ENCODE peak calls at places on chromosomes 5 and 9, in seven cellular contexts. One of them, this sample, is unnamed. For H3K4me1, the result is how much of the 10 kb centered on the place peaks cover.

GRCh38 chr9:90300901-90301688 is 341.5 kb downstream of the DIRAS2 start:
- DNase-seq in thyroid gland: no peak
- DNase-seq in heart left ventricle: peak
- DNase-seq in HepG2: no peak
- DNase-seq in vagina: no peak
- DNase-seq in tibial nerve: no peak
- DNase-seq in spleen: no peak
- DNase-seq in this sample: no peak

GRCh38 chr9:69036319-69036718 is 767 bp downstream of the FXN start:
- DNase-seq in vagina: no peak
- DNase-seq in HepG2: peak
- DNase-seq in thyroid gland: no peak
- DNase-seq in tibial nerve: no peak
- DNase-seq in heart left ventricle: no peak
- DNase-seq in spleen: no peak
- DNase-seq in this sample: no peak

GRCh38 chr5:139851558-139851957 is 56.0 kb downstream of the PSD2 start:
- DNase-seq in vagina: no peak
- DNase-seq in HepG2: no peak
- DNase-seq in thyroid gland: no peak
- DNase-seq in heart left ventricle: no peak
- DNase-seq in spleen: peak
- DNase-seq in tibial nerve: no peak
- DNase-seq in this sample: no peak

GRCh38 chr9:21684231-21684630 is 118.2 kb upstream of the MTAP start:
- DNase-seq in spleen: no peak
- DNase-seq in thyroid gland: no peak
- DNase-seq in HepG2: no peak
- DNase-seq in heart left ventricle: no peak
- DNase-seq in vagina: no peak
- DNase-seq in tibial nerve: no peak
- DNase-seq in this sample: no peak

GRCh38 chr5:68644971-68645370 is 429.4 kb downstream of the PIK3R1 start:
- DNase-seq in heart left ventricle: no peak
- DNase-seq in thyroid gland: no peak
- DNase-seq in vagina: no peak
- DNase-seq in tibial nerve: no peak
- DNase-seq in HepG2: no peak
- DNase-seq in spleen: no peak
- DNase-seq in this sample: no peak

GRCh38 chr9:134320195-134320885 is 5.9 kb upstream of the RXRA start:
- DNase-seq in thyroid gland: peak
- DNase-seq in HepG2: no peak
- DNase-seq in tibial nerve: no peak
- DNase-seq in spleen: peak
- DNase-seq in vagina: no peak
- DNase-seq in heart left ventricle: peak
- DNase-seq in this sample: no peak

GRCh38 chr5:143459433-143459832 is 55.9 kb upstream of the NR3C1 start:
- DNase-seq in vagina: no peak
- DNase-seq in spleen: no peak
- DNase-seq in tibial nerve: no peak
- DNase-seq in thyroid gland: no peak
- DNase-seq in HepG2: no peak
- DNase-seq in heart left ventricle: no peak
- DNase-seq in this sample: no peak

GRCh38 chr5:148759101-148759500 is 67.3 kb upstream of the ADRB2 start:
- DNase-seq in tibial nerve: no peak
- DNase-seq in heart left ventricle: no peak
- DNase-seq in spleen: no peak
- DNase-seq in HepG2: no peak
- DNase-seq in vagina: no peak
- DNase-seq in thyroid gland: no peak
- DNase-seq in this sample: no peak

GRCh38 chr5:177504086-177505056 is 5.3 kb downstream of the DOK3 start:
- DNase-seq in thyroid gland: no peak
- DNase-seq in vagina: no peak
- DNase-seq in tibial nerve: no peak
- DNase-seq in heart left ventricle: no peak
- DNase-seq in HepG2: no peak
- DNase-seq in spleen: peak
- DNase-seq in this sample: no peak
- H3K4me1 ChIP-seq in thyroid gland: under half
- H3K4me1 ChIP-seq in vagina: under half
- H3K4me1 ChIP-seq in tibial nerve: under half
- H3K4me1 ChIP-seq in heart left ventricle: under half
- H3K4me1 ChIP-seq in HepG2: under half
- H3K4me1 ChIP-seq in spleen: under half
- H3K4me1 ChIP-seq in this sample: under half

GRCh38 chr9:137303031-137303892 is 1.2 kb upstream of the NRARP start:
- DNase-seq in tibial nerve: no peak
- DNase-seq in spleen: no peak
- DNase-seq in vagina: no peak
- DNase-seq in HepG2: no peak
- DNase-seq in thyroid gland: no peak
- DNase-seq in heart left ventricle: no peak
- DNase-seq in this sample: no peak

GRCh38 chr9:137299938-137300337 is 2.1 kb downstream of the NRARP start:
- DNase-seq in spleen: no peak
- DNase-seq in tibial nerve: no peak
- DNase-seq in vagina: no peak
- DNase-seq in heart left ventricle: peak
- DNase-seq in thyroid gland: peak
- DNase-seq in HepG2: no peak
- DNase-seq in this sample: no peak

GRCh38 chr9:137302176-137303030 is at the start of gene NRARP:
- DNase-seq in thyroid gland: peak
- DNase-seq in heart left ventricle: peak
- DNase-seq in HepG2: no peak
- DNase-seq in tibial nerve: peak
- DNase-seq in spleen: peak
- DNase-seq in vagina: no peak
- DNase-seq in this sample: peak

GRCh38 chr9:137300607-137301085 is 1.4 kb downstream of the NRARP start:
- DNase-seq in tibial nerve: no peak
- DNase-seq in thyroid gland: peak
- DNase-seq in spleen: no peak
- DNase-seq in vagina: no peak
- DNase-seq in HepG2: no peak
- DNase-seq in heart left ventricle: peak
- DNase-seq in this sample: no peak

GRCh38 chr9:137301086-137301947 is 754 bp downstream of the NRARP start:
- DNase-seq in heart left ventricle: peak
- DNase-seq in HepG2: no peak
- DNase-seq in vagina: no peak
- DNase-seq in spleen: no peak
- DNase-seq in thyroid gland: peak
- DNase-seq in tibial nerve: no peak
- DNase-seq in this sample: no peak
- H3K27ac ChIP-seq in heart left ventricle: peak
- H3K27ac ChIP-seq in HepG2: no peak
- H3K27ac ChIP-seq in vagina: peak
- H3K27ac ChIP-seq in spleen: no peak
- H3K27ac ChIP-seq in thyroid gland: peak
- H3K27ac ChIP-seq in tibial nerve: peak
- H3K27ac ChIP-seq in this sample: peak

GRCh38 chr5:173884402-173885053 is 3.6 kb upstream of the CPEB4 start:
- DNase-seq in HepG2: no peak
- DNase-seq in thyroid gland: peak
- DNase-seq in tibial nerve: no peak
- DNase-seq in spleen: no peak
- DNase-seq in vagina: no peak
- DNase-seq in heart left ventricle: no peak
- DNase-seq in this sample: no peak
- TF ChIP-seq POLR2A in HepG2: no peak
- TF ChIP-seq POLR2A in thyroid gland: no peak
- TF ChIP-seq POLR2A in tibial nerve: no peak
- TF ChIP-seq POLR2A in spleen: no peak
- TF ChIP-seq POLR2A in vagina: no peak
- TF ChIP-seq POLR2A in heart left ventricle: no peak
- TF ChIP-seq POLR2A in this sample: no peak

DNA sequence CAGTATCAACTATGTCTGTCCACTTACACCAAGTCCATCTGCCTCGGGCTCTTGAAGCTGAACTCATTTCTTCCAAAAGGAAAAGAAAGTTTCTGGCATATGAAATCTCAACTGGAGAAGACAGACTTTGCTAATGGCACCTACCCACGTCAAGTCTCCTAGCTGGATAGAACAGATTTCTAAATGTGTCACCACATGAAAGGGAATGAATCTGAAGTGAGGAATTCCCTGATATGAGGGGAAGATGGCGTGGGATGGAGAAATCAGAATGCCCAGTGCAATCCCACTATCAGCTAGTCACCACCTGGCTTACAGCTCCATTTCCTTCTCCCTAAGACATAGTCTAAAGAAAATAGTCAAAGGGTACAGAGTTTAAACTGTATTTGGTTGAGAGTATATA is 144.7 kb downstream of the PAPPA start:
- DNase-seq in vagina: no peak
- DNase-seq in tibial nerve: no peak
- DNase-seq in heart left ventricle: no peak
- DNase-seq in HepG2: no peak
- DNase-seq in spleen: no peak
- DNase-seq in thyroid gland: no peak
- DNase-seq in this sample: no peak
- H3K4me1 ChIP-seq in vagina: under half
- H3K4me1 ChIP-seq in tibial nerve: under half
- H3K4me1 ChIP-seq in heart left ventricle: under half
- H3K4me1 ChIP-seq in HepG2: under half
- H3K4me1 ChIP-seq in spleen: under half
- H3K4me1 ChIP-seq in thyroid gland: under half
- H3K4me1 ChIP-seq in this sample: under half

This sample was measured in gastrocnemius medialis.